ENCODE peak calls at places on chromosomes 1 and 21, in five cellular contexts. V is uterus, F is colonic mucosa, P is upper lobe of left lung, O is GM03348. L is an unnamed sample.
A peak's percentile ranks its signal among the peaks of the same experiment; 100 is the strongest.

GRCh38 chr1:2539312-2539907 is 9.3 kb upstream of the HES5 start:
- DNase-seq in V (no peak), F (no peak), P (no peak), O (no peak), L (no peak)

GRCh38 chr1:64531057-64531456 is 61.1 kb downstream of the CACHD1 start:
- DNase-seq in V (no peak), F (no peak), P (no peak), O (no peak), L (no peak)

GRCh38 chr1:34002810-34003209 is 138.9 kb downstream of the HMGB4 start:
- DNase-seq in V (no peak), F (no peak), P (no peak), O (no peak), L (no peak)

GRCh38 chr1:1371741-1372711 is 3.0 kb downstream of the AURKAIP1 start:
- DNase-seq in V (peak; percentile 69), F (peak; percentile 76), P (peak; percentile 68), O (peak; percentile 87), L (peak; percentile 70)

GRCh38 chr21:34871026-34871908 is 177.8 kb downstream of the RUNX1 start:
- DNase-seq in V (no peak), F (no peak), P (no peak), O (no peak), L (no peak)

GRCh38 chr1:173190101-173190895 is 16.8 kb downstream of the TNFSF4 start:
- DNase-seq in V (peak; percentile 64), F (peak; percentile 80), P (peak; percentile 92), O (peak; percentile 26), L (peak; percentile 83)

GRCh38 chr1:23385119-23385621 is 15.5 kb upstream of the ZNF436 start:
- DNase-seq in V (no peak), F (no peak), P (no peak), O (peak; percentile 22), L (no peak)

GRCh38 chr1:19557609-19558051 is 72.3 kb upstream of the CAPZB start:
- DNase-seq in V (no peak), F (no peak), P (no peak), O (no peak), L (no peak)

GRCh38 chr1:213956295-213956770 is 31.4 kb upstream of the PROX1 start:
- DNase-seq in V (no peak), F (no peak), P (no peak), O (no peak), L (no peak)

GRCh38 chr1:6419803-6420593 is at the start of gene HES2:
- DNase-seq in V (no peak), F (peak; percentile 82), P (no peak), O (peak; percentile 51), L (no peak)

GRCh38 chr1:232979596-232979995 is 29.2 kb downstream of the NTPCR start:
- DNase-seq in V (no peak), F (no peak), P (no peak), O (no peak), L (no peak)

GRCh38 chr1:242691603-242691945 is 167.1 kb upstream of the PLD5 start:
- DNase-seq in V (no peak), F (no peak), P (no peak), O (no peak), L (no peak)